ENCODE peak calls at places on chromosomes 6 and 20, in ten cellular contexts. One of them, this sample, is unnamed.

GRCh38 chr20:24785141-24785924 is 163.7 kb upstream of the CST7 start:
- DNase-seq in stimulated activated CD8-positive, alpha-beta memory T cell treated with anti-CD3 and anti-CD28 coated beads, Interleukin-7, amount 100 ng/mL, for 4 hours: no peak
- DNase-seq in activated CD4-positive, alpha-beta T cell treated with anti-CD3 and anti-CD28 coated beads for 24 hours: no peak
- DNase-seq in GM13976: no peak
- DNase-seq in ovary: no peak
- DNase-seq in NB4: no peak
- DNase-seq in SHP77: no peak
- DNase-seq in heart left ventricle: no peak
- DNase-seq in activated T-helper 1 cell treated with anti-CD3 and anti-CD28 coated beads, Interleukin-12 subunit alpha, Interleukin-12 subunit beta, Interleukin-2, Interleukin-4 antibody, amounts not matched to agents 30 ng/mL and 10 ng/mL and 1 ng/mL, durations not matched to agents 14 hours and 24 hours and 36 hours: no peak
- DNase-seq in GM23248: peak; percentile 64
- DNase-seq in this sample: no peak

GRCh38 chr6:290111-290932 is 2.0 kb upstream of the DUSP22 start:
- DNase-seq in stimulated activated CD8-positive, alpha-beta memory T cell treated with anti-CD3 and anti-CD28 coated beads, Interleukin-7, amount 100 ng/mL, for 4 hours: no peak
- DNase-seq in activated CD4-positive, alpha-beta T cell treated with anti-CD3 and anti-CD28 coated beads for 24 hours: no peak
- DNase-seq in GM13976: peak; percentile 44
- DNase-seq in ovary: no peak
- DNase-seq in NB4: peak; percentile 43
- DNase-seq in SHP77: no peak
- DNase-seq in heart left ventricle: no peak
- DNase-seq in activated T-helper 1 cell treated with anti-CD3 and anti-CD28 coated beads, Interleukin-12 subunit alpha, Interleukin-12 subunit beta, Interleukin-2, Interleukin-4 antibody, amounts not matched to agents 30 ng/mL and 10 ng/mL and 1 ng/mL, durations not matched to agents 14 hours and 24 hours and 36 hours: no peak
- DNase-seq in GM23248: no peak
- DNase-seq in this sample: no peak

GRCh38 chr6:158222066-158222465 is 53.9 kb downstream of the GTF2H5 start:
- DNase-seq in stimulated activated CD8-positive, alpha-beta memory T cell treated with anti-CD3 and anti-CD28 coated beads, Interleukin-7, amount 100 ng/mL, for 4 hours: no peak
- DNase-seq in activated CD4-positive, alpha-beta T cell treated with anti-CD3 and anti-CD28 coated beads for 24 hours: no peak
- DNase-seq in GM13976: no peak
- DNase-seq in ovary: no peak
- DNase-seq in NB4: no peak
- DNase-seq in SHP77: no peak
- DNase-seq in heart left ventricle: no peak
- DNase-seq in activated T-helper 1 cell treated with anti-CD3 and anti-CD28 coated beads, Interleukin-12 subunit alpha, Interleukin-12 subunit beta, Interleukin-2, Interleukin-4 antibody, amounts not matched to agents 30 ng/mL and 10 ng/mL and 1 ng/mL, durations not matched to agents 14 hours and 24 hours and 36 hours: no peak
- DNase-seq in GM23248: no peak
- DNase-seq in this sample: no peak

GRCh38 chr20:8309638-8310037 is 177.6 kb downstream of the PLCB1 start:
- DNase-seq in stimulated activated CD8-positive, alpha-beta memory T cell treated with anti-CD3 and anti-CD28 coated beads, Interleukin-7, amount 100 ng/mL, for 4 hours: no peak
- DNase-seq in activated CD4-positive, alpha-beta T cell treated with anti-CD3 and anti-CD28 coated beads for 24 hours: no peak
- DNase-seq in GM13976: no peak
- DNase-seq in ovary: no peak
- DNase-seq in NB4: no peak
- DNase-seq in SHP77: no peak
- DNase-seq in heart left ventricle: no peak
- DNase-seq in activated T-helper 1 cell treated with anti-CD3 and anti-CD28 coated beads, Interleukin-12 subunit alpha, Interleukin-12 subunit beta, Interleukin-2, Interleukin-4 antibody, amounts not matched to agents 30 ng/mL and 10 ng/mL and 1 ng/mL, durations not matched to agents 14 hours and 24 hours and 36 hours: no peak
- DNase-seq in GM23248: peak; percentile 40
- DNase-seq in this sample: peak; percentile 95

GRCh38 chr20:59583428-59584277 is 20.7 kb upstream of the PHACTR3 start:
- DNase-seq in stimulated activated CD8-positive, alpha-beta memory T cell treated with anti-CD3 and anti-CD28 coated beads, Interleukin-7, amount 100 ng/mL, for 4 hours: no peak
- DNase-seq in activated CD4-positive, alpha-beta T cell treated with anti-CD3 and anti-CD28 coated beads for 24 hours: no peak
- DNase-seq in GM13976: no peak
- DNase-seq in ovary: peak; percentile 89
- DNase-seq in NB4: no peak
- DNase-seq in SHP77: no peak
- DNase-seq in heart left ventricle: peak; percentile 59
- DNase-seq in activated T-helper 1 cell treated with anti-CD3 and anti-CD28 coated beads, Interleukin-12 subunit alpha, Interleukin-12 subunit beta, Interleukin-2, Interleukin-4 antibody, amounts not matched to agents 30 ng/mL and 10 ng/mL and 1 ng/mL, durations not matched to agents 14 hours and 24 hours and 36 hours: no peak
- DNase-seq in GM23248: peak; percentile 65
- DNase-seq in this sample: no peak

GRCh38 chr6:90173262-90173926 is 123.2 kb downstream of the BACH2 start:
- DNase-seq in stimulated activated CD8-positive, alpha-beta memory T cell treated with anti-CD3 and anti-CD28 coated beads, Interleukin-7, amount 100 ng/mL, for 4 hours: no peak
- DNase-seq in activated CD4-positive, alpha-beta T cell treated with anti-CD3 and anti-CD28 coated beads for 24 hours: no peak
- DNase-seq in GM13976: no peak
- DNase-seq in ovary: no peak
- DNase-seq in NB4: no peak
- DNase-seq in SHP77: no peak
- DNase-seq in heart left ventricle: no peak
- DNase-seq in activated T-helper 1 cell treated with anti-CD3 and anti-CD28 coated beads, Interleukin-12 subunit alpha, Interleukin-12 subunit beta, Interleukin-2, Interleukin-4 antibody, amounts not matched to agents 30 ng/mL and 10 ng/mL and 1 ng/mL, durations not matched to agents 14 hours and 24 hours and 36 hours: no peak
- DNase-seq in GM23248: no peak
- DNase-seq in this sample: no peak

GRCh38 chr20:59434950-59435349 is 134.5 kb downstream of the EDN3 start:
- DNase-seq in stimulated activated CD8-positive, alpha-beta memory T cell treated with anti-CD3 and anti-CD28 coated beads, Interleukin-7, amount 100 ng/mL, for 4 hours: no peak
- DNase-seq in activated CD4-positive, alpha-beta T cell treated with anti-CD3 and anti-CD28 coated beads for 24 hours: no peak
- DNase-seq in GM13976: no peak
- DNase-seq in ovary: no peak
- DNase-seq in NB4: no peak
- DNase-seq in SHP77: no peak
- DNase-seq in heart left ventricle: no peak
- DNase-seq in activated T-helper 1 cell treated with anti-CD3 and anti-CD28 coated beads, Interleukin-12 subunit alpha, Interleukin-12 subunit beta, Interleukin-2, Interleukin-4 antibody, amounts not matched to agents 30 ng/mL and 10 ng/mL and 1 ng/mL, durations not matched to agents 14 hours and 24 hours and 36 hours: no peak
- DNase-seq in GM23248: no peak
- DNase-seq in this sample: no peak

GRCh38 chr20:40207618-40208017 is 481.4 kb downstream of the MAFB start:
- DNase-seq in stimulated activated CD8-positive, alpha-beta memory T cell treated with anti-CD3 and anti-CD28 coated beads, Interleukin-7, amount 100 ng/mL, for 4 hours: no peak
- DNase-seq in activated CD4-positive, alpha-beta T cell treated with anti-CD3 and anti-CD28 coated beads for 24 hours: no peak
- DNase-seq in GM13976: no peak
- DNase-seq in ovary: no peak
- DNase-seq in NB4: no peak
- DNase-seq in SHP77: no peak
- DNase-seq in heart left ventricle: no peak
- DNase-seq in activated T-helper 1 cell treated with anti-CD3 and anti-CD28 coated beads, Interleukin-12 subunit alpha, Interleukin-12 subunit beta, Interleukin-2, Interleukin-4 antibody, amounts not matched to agents 30 ng/mL and 10 ng/mL and 1 ng/mL, durations not matched to agents 14 hours and 24 hours and 36 hours: no peak
- DNase-seq in GM23248: no peak
- DNase-seq in this sample: no peak

GRCh38 chr6:18045507-18045906 is 58.1 kb upstream of the KIF13A start:
- DNase-seq in stimulated activated CD8-positive, alpha-beta memory T cell treated with anti-CD3 and anti-CD28 coated beads, Interleukin-7, amount 100 ng/mL, for 4 hours: no peak
- DNase-seq in activated CD4-positive, alpha-beta T cell treated with anti-CD3 and anti-CD28 coated beads for 24 hours: no peak
- DNase-seq in GM13976: no peak
- DNase-seq in ovary: no peak
- DNase-seq in NB4: no peak
- DNase-seq in SHP77: no peak
- DNase-seq in heart left ventricle: no peak
- DNase-seq in activated T-helper 1 cell treated with anti-CD3 and anti-CD28 coated beads, Interleukin-12 subunit alpha, Interleukin-12 subunit beta, Interleukin-2, Interleukin-4 antibody, amounts not matched to agents 30 ng/mL and 10 ng/mL and 1 ng/mL, durations not matched to agents 14 hours and 24 hours and 36 hours: no peak
- DNase-seq in GM23248: no peak
- DNase-seq in this sample: no peak

GRCh38 chr6:40523505-40524172 is 63.5 kb downstream of the LRFN2 start:
- DNase-seq in stimulated activated CD8-positive, alpha-beta memory T cell treated with anti-CD3 and anti-CD28 coated beads, Interleukin-7, amount 100 ng/mL, for 4 hours: no peak
- DNase-seq in activated CD4-positive, alpha-beta T cell treated with anti-CD3 and anti-CD28 coated beads for 24 hours: no peak
- DNase-seq in GM13976: no peak
- DNase-seq in ovary: no peak
- DNase-seq in NB4: no peak
- DNase-seq in SHP77: no peak
- DNase-seq in heart left ventricle: no peak
- DNase-seq in activated T-helper 1 cell treated with anti-CD3 and anti-CD28 coated beads, Interleukin-12 subunit alpha, Interleukin-12 subunit beta, Interleukin-2, Interleukin-4 antibody, amounts not matched to agents 30 ng/mL and 10 ng/mL and 1 ng/mL, durations not matched to agents 14 hours and 24 hours and 36 hours: no peak
- DNase-seq in GM23248: no peak
- DNase-seq in this sample: no peak

GRCh38 chr6:17527076-17527475 is 73.0 kb upstream of the FAM8A1 start:
- DNase-seq in stimulated activated CD8-positive, alpha-beta memory T cell treated with anti-CD3 and anti-CD28 coated beads, Interleukin-7, amount 100 ng/mL, for 4 hours: no peak
- DNase-seq in activated CD4-positive, alpha-beta T cell treated with anti-CD3 and anti-CD28 coated beads for 24 hours: no peak
- DNase-seq in GM13976: no peak
- DNase-seq in ovary: no peak
- DNase-seq in NB4: no peak
- DNase-seq in SHP77: no peak
- DNase-seq in heart left ventricle: no peak
- DNase-seq in activated T-helper 1 cell treated with anti-CD3 and anti-CD28 coated beads, Interleukin-12 subunit alpha, Interleukin-12 subunit beta, Interleukin-2, Interleukin-4 antibody, amounts not matched to agents 30 ng/mL and 10 ng/mL and 1 ng/mL, durations not matched to agents 14 hours and 24 hours and 36 hours: no peak
- DNase-seq in GM23248: peak; percentile 5
- DNase-seq in this sample: no peak

GRCh38 chr6:70312165-70312564 is 9.3 kb upstream of the COL9A1 start:
- DNase-seq in stimulated activated CD8-positive, alpha-beta memory T cell treated with anti-CD3 and anti-CD28 coated beads, Interleukin-7, amount 100 ng/mL, for 4 hours: no peak
- DNase-seq in activated CD4-positive, alpha-beta T cell treated with anti-CD3 and anti-CD28 coated beads for 24 hours: no peak
- DNase-seq in GM13976: no peak
- DNase-seq in ovary: no peak
- DNase-seq in NB4: peak; percentile 68
- DNase-seq in SHP77: no peak
- DNase-seq in heart left ventricle: no peak
- DNase-seq in activated T-helper 1 cell treated with anti-CD3 and anti-CD28 coated beads, Interleukin-12 subunit alpha, Interleukin-12 subunit beta, Interleukin-2, Interleukin-4 antibody, amounts not matched to agents 30 ng/mL and 10 ng/mL and 1 ng/mL, durations not matched to agents 14 hours and 24 hours and 36 hours: no peak
- DNase-seq in GM23248: peak; percentile 43
- DNase-seq in this sample: peak; percentile 27

GRCh38 chr6:98203170-98203806 is 631.1 kb upstream of the POU3F2 start:
- DNase-seq in stimulated activated CD8-positive, alpha-beta memory T cell treated with anti-CD3 and anti-CD28 coated beads, Interleukin-7, amount 100 ng/mL, for 4 hours: no peak
- DNase-seq in activated CD4-positive, alpha-beta T cell treated with anti-CD3 and anti-CD28 coated beads for 24 hours: no peak
- DNase-seq in GM13976: no peak
- DNase-seq in ovary: no peak
- DNase-seq in NB4: peak; percentile 19
- DNase-seq in SHP77: no peak
- DNase-seq in heart left ventricle: no peak
- DNase-seq in activated T-helper 1 cell treated with anti-CD3 and anti-CD28 coated beads, Interleukin-12 subunit alpha, Interleukin-12 subunit beta, Interleukin-2, Interleukin-4 antibody, amounts not matched to agents 30 ng/mL and 10 ng/mL and 1 ng/mL, durations not matched to agents 14 hours and 24 hours and 36 hours: no peak
- DNase-seq in GM23248: peak; percentile 5
- DNase-seq in this sample: no peak

GRCh38 chr20:62837790-62838458 is 21.1 kb downstream of the COL9A3 start:
- DNase-seq in stimulated activated CD8-positive, alpha-beta memory T cell treated with anti-CD3 and anti-CD28 coated beads, Interleukin-7, amount 100 ng/mL, for 4 hours: no peak
- DNase-seq in activated CD4-positive, alpha-beta T cell treated with anti-CD3 and anti-CD28 coated beads for 24 hours: no peak
- DNase-seq in GM13976: peak; percentile 66
- DNase-seq in ovary: no peak
- DNase-seq in NB4: peak; percentile 78
- DNase-seq in SHP77: peak; percentile 83
- DNase-seq in heart left ventricle: no peak
- DNase-seq in activated T-helper 1 cell treated with anti-CD3 and anti-CD28 coated beads, Interleukin-12 subunit alpha, Interleukin-12 subunit beta, Interleukin-2, Interleukin-4 antibody, amounts not matched to agents 30 ng/mL and 10 ng/mL and 1 ng/mL, durations not matched to agents 14 hours and 24 hours and 36 hours: no peak
- DNase-seq in GM23248: peak; percentile 67
- DNase-seq in this sample: no peak

GRCh38 chr6:141682391-141682790 is 450.3 kb upstream of the GJE1 start:
- DNase-seq in stimulated activated CD8-positive, alpha-beta memory T cell treated with anti-CD3 and anti-CD28 coated beads, Interleukin-7, amount 100 ng/mL, for 4 hours: no peak
- DNase-seq in activated CD4-positive, alpha-beta T cell treated with anti-CD3 and anti-CD28 coated beads for 24 hours: no peak
- DNase-seq in GM13976: no peak
- DNase-seq in ovary: no peak
- DNase-seq in NB4: no peak
- DNase-seq in SHP77: no peak
- DNase-seq in heart left ventricle: no peak
- DNase-seq in activated T-helper 1 cell treated with anti-CD3 and anti-CD28 coated beads, Interleukin-12 subunit alpha, Interleukin-12 subunit beta, Interleukin-2, Interleukin-4 antibody, amounts not matched to agents 30 ng/mL and 10 ng/mL and 1 ng/mL, durations not matched to agents 14 hours and 24 hours and 36 hours: no peak
- DNase-seq in GM23248: peak; percentile 39
- DNase-seq in this sample: no peak

GRCh38 chr6:14026831-14027539 is 90.6 kb upstream of the CD83 start:
- DNase-seq in stimulated activated CD8-positive, alpha-beta memory T cell treated with anti-CD3 and anti-CD28 coated beads, Interleukin-7, amount 100 ng/mL, for 4 hours: no peak
- DNase-seq in activated CD4-positive, alpha-beta T cell treated with anti-CD3 and anti-CD28 coated beads for 24 hours: no peak
- DNase-seq in GM13976: no peak
- DNase-seq in ovary: no peak
- DNase-seq in NB4: no peak
- DNase-seq in SHP77: no peak
- DNase-seq in heart left ventricle: no peak
- DNase-seq in activated T-helper 1 cell treated with anti-CD3 and anti-CD28 coated beads, Interleukin-12 subunit alpha, Interleukin-12 subunit beta, Interleukin-2, Interleukin-4 antibody, amounts not matched to agents 30 ng/mL and 10 ng/mL and 1 ng/mL, durations not matched to agents 14 hours and 24 hours and 36 hours: no peak
- DNase-seq in GM23248: no peak
- DNase-seq in this sample: no peak

GRCh38 chr6:134995536-134995935 is 45.6 kb upstream of the ALDH8A1 start:
- DNase-seq in stimulated activated CD8-positive, alpha-beta memory T cell treated with anti-CD3 and anti-CD28 coated beads, Interleukin-7, amount 100 ng/mL, for 4 hours: no peak
- DNase-seq in activated CD4-positive, alpha-beta T cell treated with anti-CD3 and anti-CD28 coated beads for 24 hours: no peak
- DNase-seq in GM13976: no peak
- DNase-seq in ovary: no peak
- DNase-seq in NB4: no peak
- DNase-seq in SHP77: no peak
- DNase-seq in heart left ventricle: no peak
- DNase-seq in activated T-helper 1 cell treated with anti-CD3 and anti-CD28 coated beads, Interleukin-12 subunit alpha, Interleukin-12 subunit beta, Interleukin-2, Interleukin-4 antibody, amounts not matched to agents 30 ng/mL and 10 ng/mL and 1 ng/mL, durations not matched to agents 14 hours and 24 hours and 36 hours: no peak
- DNase-seq in GM23248: no peak
- DNase-seq in this sample: no peak

GRCh38 chr20:61605283-61605682 is 353.2 kb downstream of the CDH4 start:
- DNase-seq in stimulated activated CD8-positive, alpha-beta memory T cell treated with anti-CD3 and anti-CD28 coated beads, Interleukin-7, amount 100 ng/mL, for 4 hours: no peak
- DNase-seq in activated CD4-positive, alpha-beta T cell treated with anti-CD3 and anti-CD28 coated beads for 24 hours: no peak
- DNase-seq in GM13976: no peak
- DNase-seq in ovary: no peak
- DNase-seq in NB4: no peak
- DNase-seq in SHP77: no peak
- DNase-seq in heart left ventricle: no peak
- DNase-seq in activated T-helper 1 cell treated with anti-CD3 and anti-CD28 coated beads, Interleukin-12 subunit alpha, Interleukin-12 subunit beta, Interleukin-2, Interleukin-4 antibody, amounts not matched to agents 30 ng/mL and 10 ng/mL and 1 ng/mL, durations not matched to agents 14 hours and 24 hours and 36 hours: no peak
- DNase-seq in GM23248: no peak
- DNase-seq in this sample: no peak

GRCh38 chr6:43942616-43943015 is 172.6 kb downstream of the VEGFA start:
- DNase-seq in stimulated activated CD8-positive, alpha-beta memory T cell treated with anti-CD3 and anti-CD28 coated beads, Interleukin-7, amount 100 ng/mL, for 4 hours: no peak
- DNase-seq in activated CD4-positive, alpha-beta T cell treated with anti-CD3 and anti-CD28 coated beads for 24 hours: no peak
- DNase-seq in GM13976: no peak
- DNase-seq in ovary: no peak
- DNase-seq in NB4: no peak
- DNase-seq in SHP77: no peak
- DNase-seq in heart left ventricle: no peak
- DNase-seq in activated T-helper 1 cell treated with anti-CD3 and anti-CD28 coated beads, Interleukin-12 subunit alpha, Interleukin-12 subunit beta, Interleukin-2, Interleukin-4 antibody, amounts not matched to agents 30 ng/mL and 10 ng/mL and 1 ng/mL, durations not matched to agents 14 hours and 24 hours and 36 hours: no peak
- DNase-seq in GM23248: no peak
- DNase-seq in this sample: no peak

GRCh38 chr6:13046084-13046483 is 282.3 kb downstream of the TBC1D7 start:
- DNase-seq in stimulated activated CD8-positive, alpha-beta memory T cell treated with anti-CD3 and anti-CD28 coated beads, Interleukin-7, amount 100 ng/mL, for 4 hours: no peak
- DNase-seq in activated CD4-positive, alpha-beta T cell treated with anti-CD3 and anti-CD28 coated beads for 24 hours: no peak
- DNase-seq in GM13976: no peak
- DNase-seq in ovary: no peak
- DNase-seq in NB4: no peak
- DNase-seq in SHP77: no peak
- DNase-seq in heart left ventricle: no peak
- DNase-seq in activated T-helper 1 cell treated with anti-CD3 and anti-CD28 coated beads, Interleukin-12 subunit alpha, Interleukin-12 subunit beta, Interleukin-2, Interleukin-4 antibody, amounts not matched to agents 30 ng/mL and 10 ng/mL and 1 ng/mL, durations not matched to agents 14 hours and 24 hours and 36 hours: no peak
- DNase-seq in GM23248: no peak
- DNase-seq in this sample: no peak

GRCh38 chr20:38094373-38094775 is 60.8 kb downstream of the RPRD1B start:
- DNase-seq in stimulated activated CD8-positive, alpha-beta memory T cell treated with anti-CD3 and anti-CD28 coated beads, Interleukin-7, amount 100 ng/mL, for 4 hours: peak; percentile 8
- DNase-seq in activated CD4-positive, alpha-beta T cell treated with anti-CD3 and anti-CD28 coated beads for 24 hours: no peak
- DNase-seq in GM13976: peak; percentile 65
- DNase-seq in ovary: no peak
- DNase-seq in NB4: peak; percentile 94
- DNase-seq in SHP77: no peak
- DNase-seq in heart left ventricle: peak; percentile 51
- DNase-seq in activated T-helper 1 cell treated with anti-CD3 and anti-CD28 coated beads, Interleukin-12 subunit alpha, Interleukin-12 subunit beta, Interleukin-2, Interleukin-4 antibody, amounts not matched to agents 30 ng/mL and 10 ng/mL and 1 ng/mL, durations not matched to agents 14 hours and 24 hours and 36 hours: peak; percentile 30
- DNase-seq in GM23248: peak; percentile 91
- DNase-seq in this sample: no peak

GRCh38 chr20:44681796-44682566 is 30.5 kb upstream of the ADA start:
- DNase-seq in stimulated activated CD8-positive, alpha-beta memory T cell treated with anti-CD3 and anti-CD28 coated beads, Interleukin-7, amount 100 ng/mL, for 4 hours: no peak
- DNase-seq in activated CD4-positive, alpha-beta T cell treated with anti-CD3 and anti-CD28 coated beads for 24 hours: no peak
- DNase-seq in GM13976: no peak
- DNase-seq in ovary: no peak
- DNase-seq in NB4: no peak
- DNase-seq in SHP77: no peak
- DNase-seq in heart left ventricle: no peak
- DNase-seq in activated T-helper 1 cell treated with anti-CD3 and anti-CD28 coated beads, Interleukin-12 subunit alpha, Interleukin-12 subunit beta, Interleukin-2, Interleukin-4 antibody, amounts not matched to agents 30 ng/mL and 10 ng/mL and 1 ng/mL, durations not matched to agents 14 hours and 24 hours and 36 hours: no peak
- DNase-seq in GM23248: no peak
- DNase-seq in this sample: no peak

GRCh38 chr6:89281779-89282246 is 33.3 kb downstream of the GABRR2 start:
- DNase-seq in stimulated activated CD8-positive, alpha-beta memory T cell treated with anti-CD3 and anti-CD28 coated beads, Interleukin-7, amount 100 ng/mL, for 4 hours: no peak
- DNase-seq in activated CD4-positive, alpha-beta T cell treated with anti-CD3 and anti-CD28 coated beads for 24 hours: no peak
- DNase-seq in GM13976: peak; percentile 89
- DNase-seq in ovary: no peak
- DNase-seq in NB4: peak; percentile 86
- DNase-seq in SHP77: no peak
- DNase-seq in heart left ventricle: no peak
- DNase-seq in activated T-helper 1 cell treated with anti-CD3 and anti-CD28 coated beads, Interleukin-12 subunit alpha, Interleukin-12 subunit beta, Interleukin-2, Interleukin-4 antibody, amounts not matched to agents 30 ng/mL and 10 ng/mL and 1 ng/mL, durations not matched to agents 14 hours and 24 hours and 36 hours: peak; percentile 12
- DNase-seq in GM23248: peak; percentile 51
- DNase-seq in this sample: peak; percentile 51

GRCh38 chr6:140073456-140073855 is 699.0 kb upstream of the CITED2 start:
- DNase-seq in stimulated activated CD8-positive, alpha-beta memory T cell treated with anti-CD3 and anti-CD28 coated beads, Interleukin-7, amount 100 ng/mL, for 4 hours: no peak
- DNase-seq in activated CD4-positive, alpha-beta T cell treated with anti-CD3 and anti-CD28 coated beads for 24 hours: no peak
- DNase-seq in GM13976: no peak
- DNase-seq in ovary: no peak
- DNase-seq in NB4: peak; percentile 18
- DNase-seq in SHP77: no peak
- DNase-seq in heart left ventricle: no peak
- DNase-seq in activated T-helper 1 cell treated with anti-CD3 and anti-CD28 coated beads, Interleukin-12 subunit alpha, Interleukin-12 subunit beta, Interleukin-2, Interleukin-4 antibody, amounts not matched to agents 30 ng/mL and 10 ng/mL and 1 ng/mL, durations not matched to agents 14 hours and 24 hours and 36 hours: no peak
- DNase-seq in GM23248: peak; percentile 78
- DNase-seq in this sample: no peak

GRCh38 chr20:54479138-54479906 is 3.9 kb downstream of the DOK5 start:
- DNase-seq in stimulated activated CD8-positive, alpha-beta memory T cell treated with anti-CD3 and anti-CD28 coated beads, Interleukin-7, amount 100 ng/mL, for 4 hours: no peak
- DNase-seq in activated CD4-positive, alpha-beta T cell treated with anti-CD3 and anti-CD28 coated beads for 24 hours: no peak
- DNase-seq in GM13976: no peak
- DNase-seq in ovary: no peak
- DNase-seq in NB4: peak; percentile 12
- DNase-seq in SHP77: peak; percentile 27
- DNase-seq in heart left ventricle: no peak
- DNase-seq in activated T-helper 1 cell treated with anti-CD3 and anti-CD28 coated beads, Interleukin-12 subunit alpha, Interleukin-12 subunit beta, Interleukin-2, Interleukin-4 antibody, amounts not matched to agents 30 ng/mL and 10 ng/mL and 1 ng/mL, durations not matched to agents 14 hours and 24 hours and 36 hours: no peak
- DNase-seq in GM23248: peak; percentile 26
- DNase-seq in this sample: no peak

GRCh38 chr6:32835167-32835893 is 3.2 kb downstream of the TAP2 start:
- DNase-seq in stimulated activated CD8-positive, alpha-beta memory T cell treated with anti-CD3 and anti-CD28 coated beads, Interleukin-7, amount 100 ng/mL, for 4 hours: no peak
- DNase-seq in activated CD4-positive, alpha-beta T cell treated with anti-CD3 and anti-CD28 coated beads for 24 hours: no peak
- DNase-seq in GM13976: no peak
- DNase-seq in ovary: no peak
- DNase-seq in NB4: no peak
- DNase-seq in SHP77: no peak
- DNase-seq in heart left ventricle: no peak
- DNase-seq in activated T-helper 1 cell treated with anti-CD3 and anti-CD28 coated beads, Interleukin-12 subunit alpha, Interleukin-12 subunit beta, Interleukin-2, Interleukin-4 antibody, amounts not matched to agents 30 ng/mL and 10 ng/mL and 1 ng/mL, durations not matched to agents 14 hours and 24 hours and 36 hours: no peak
- DNase-seq in GM23248: no peak
- DNase-seq in this sample: no peak

GRCh38 chr20:39825950-39826349 is 863.1 kb downstream of the MAFB start:
- DNase-seq in stimulated activated CD8-positive, alpha-beta memory T cell treated with anti-CD3 and anti-CD28 coated beads, Interleukin-7, amount 100 ng/mL, for 4 hours: no peak
- DNase-seq in activated CD4-positive, alpha-beta T cell treated with anti-CD3 and anti-CD28 coated beads for 24 hours: no peak
- DNase-seq in GM13976: peak; percentile 36
- DNase-seq in ovary: no peak
- DNase-seq in NB4: peak; percentile 4
- DNase-seq in SHP77: no peak
- DNase-seq in heart left ventricle: no peak
- DNase-seq in activated T-helper 1 cell treated with anti-CD3 and anti-CD28 coated beads, Interleukin-12 subunit alpha, Interleukin-12 subunit beta, Interleukin-2, Interleukin-4 antibody, amounts not matched to agents 30 ng/mL and 10 ng/mL and 1 ng/mL, durations not matched to agents 14 hours and 24 hours and 36 hours: no peak
- DNase-seq in GM23248: peak; percentile 61
- DNase-seq in this sample: no peak

GRCh38 chr6:29739882-29740261 is 16.6 kb downstream of the HLA-F start:
- DNase-seq in stimulated activated CD8-positive, alpha-beta memory T cell treated with anti-CD3 and anti-CD28 coated beads, Interleukin-7, amount 100 ng/mL, for 4 hours: no peak
- DNase-seq in activated CD4-positive, alpha-beta T cell treated with anti-CD3 and anti-CD28 coated beads for 24 hours: no peak
- DNase-seq in GM13976: no peak
- DNase-seq in ovary: no peak
- DNase-seq in NB4: no peak
- DNase-seq in SHP77: no peak
- DNase-seq in heart left ventricle: no peak
- DNase-seq in activated T-helper 1 cell treated with anti-CD3 and anti-CD28 coated beads, Interleukin-12 subunit alpha, Interleukin-12 subunit beta, Interleukin-2, Interleukin-4 antibody, amounts not matched to agents 30 ng/mL and 10 ng/mL and 1 ng/mL, durations not matched to agents 14 hours and 24 hours and 36 hours: no peak
- DNase-seq in GM23248: no peak
- DNase-seq in this sample: no peak